ENCODE peak calls at places on chromosomes 4 and X, in six cellular contexts. M, V, T, A, Q and R are unnamed samples.

GRCh38 chrX:128106630-128107029 is 54.4 kb upstream of the ACTRT1 start:
- DNase-seq in M (peak; percentile 8), V (peak; percentile 2), T (no peak), A (no peak), Q (peak; percentile 15), R (peak; percentile 28)

GRCh38 chrX:103100484-103100883 is 7.5 kb upstream of the NXF3 start:
- DNase-seq in M (no peak), V (no peak), T (no peak), A (no peak), Q (no peak), R (no peak)

GRCh38 chr4:91325495-91325894 is 978.3 kb upstream of the GRID2 start:
- DNase-seq in M (no peak), V (peak; percentile 45), T (no peak), A (no peak), Q (no peak), R (no peak)

GRCh38 chrX:148270499-148270898 is 229.9 kb upstream of the AFF2 start:
- DNase-seq in M (no peak), V (no peak), T (no peak), A (no peak), Q (no peak), R (no peak)

GRCh38 chr4:56099378-56099786 is 150.6 kb downstream of the CEP135 start:
- DNase-seq in M (no peak), V (no peak), T (no peak), A (no peak), Q (no peak), R (no peak)

GRCh38 chrX:103361798-103362197 is 5.5 kb downstream of the TCEAL9 start:
- DNase-seq in M (no peak), V (no peak), T (no peak), A (no peak), Q (peak; percentile 3), R (no peak)

GRCh38 chr4:145936142-145937020 is 2.2 kb downstream of the ZNF827 start:
- DNase-seq in M (peak; percentile 57), V (peak; percentile 85), T (peak; percentile 73), A (peak; percentile 81), Q (peak; percentile 45), R (peak; percentile 74)

GRCh38 chrX:47380268-47380667 is 9.9 kb downstream of the ZNF157 start:
- DNase-seq in M (no peak), V (no peak), T (no peak), A (no peak), Q (peak; percentile 46), R (no peak)

GRCh38 chr4:123990310-123990709 is 593.7 kb downstream of the SPRY1 start:
- DNase-seq in M (no peak), V (no peak), T (no peak), A (no peak), Q (no peak), R (no peak)

GRCh38 chr4:121800961-121801714 is at the start of gene EXOSC9:
- DNase-seq in M (peak; percentile 94), V (peak; percentile 93), T (peak; percentile 94), A (peak; percentile 99), Q (peak; percentile 100), R (peak; percentile 92)

GRCh38 chr4:142500966-142501365 is 345.1 kb downstream of the INPP4B start:
- DNase-seq in M (no peak), V (no peak), T (no peak), A (no peak), Q (no peak), R (no peak)

GRCh38 chrX:18377802-18378201 is 23.3 kb upstream of the SCML2 start:
- DNase-seq in M (no peak), V (peak; percentile 21), T (peak; percentile 8), A (peak; percentile 45), Q (peak; percentile 29), R (peak; percentile 53)

GRCh38 chr4:184473515-184474260 is 662 bp downstream of the IRF2 start:
- DNase-seq in M (peak; percentile 39), V (peak; percentile 70), T (peak; percentile 32), A (peak; percentile 67), Q (peak; percentile 55), R (no peak)

GRCh38 chr4:180028682-180029081 is 2214.5 kb upstream of the TENM3 start:
- DNase-seq in M (peak; percentile 38), V (peak; percentile 57), T (peak; percentile 55), A (peak; percentile 65), Q (peak; percentile 68), R (peak; percentile 63)

GRCh38 chr4:102761478-102761790 is 666 bp upstream of the MANBA start:
- DNase-seq in M (peak; percentile 8), V (no peak), T (peak; percentile 2), A (no peak), Q (no peak), R (no peak)

GRCh38 chrX:120794525-120794975 is 81.1 kb downstream of the CT47B1 start:
- DNase-seq in M (no peak), V (no peak), T (no peak), A (no peak), Q (peak; percentile 73), R (no peak)

GRCh38 chr4:41442818-41443217 is 95.1 kb upstream of the LIMCH1 start:
- DNase-seq in M (no peak), V (no peak), T (no peak), A (no peak), Q (no peak), R (no peak)

GRCh38 chr4:146437778-146438177 is 84.0 kb downstream of the SLC10A7 start:
- DNase-seq in M (no peak), V (no peak), T (no peak), A (no peak), Q (peak; percentile 15), R (no peak)

GRCh38 chr4:6201580-6202091 is 1.3 kb upstream of the JAKMIP1 start:
- DNase-seq in M (no peak), V (no peak), T (no peak), A (no peak), Q (no peak), R (no peak)

GRCh38 chrX:135605906-135606305 is 85.4 kb downstream of the INTS6L start:
- DNase-seq in M (no peak), V (no peak), T (no peak), A (no peak), Q (no peak), R (no peak)

GRCh38 chr4:145132521-145133098 is 34.5 kb downstream of the ABCE1 start:
- DNase-seq in M (no peak), V (peak; percentile 18), T (peak; percentile 26), A (no peak), Q (no peak), R (no peak)

GRCh38 chrX:44944894-44945293 is 71.9 kb downstream of the KDM6A start:
- DNase-seq in M (no peak), V (no peak), T (no peak), A (no peak), Q (no peak), R (no peak)

DNA sequence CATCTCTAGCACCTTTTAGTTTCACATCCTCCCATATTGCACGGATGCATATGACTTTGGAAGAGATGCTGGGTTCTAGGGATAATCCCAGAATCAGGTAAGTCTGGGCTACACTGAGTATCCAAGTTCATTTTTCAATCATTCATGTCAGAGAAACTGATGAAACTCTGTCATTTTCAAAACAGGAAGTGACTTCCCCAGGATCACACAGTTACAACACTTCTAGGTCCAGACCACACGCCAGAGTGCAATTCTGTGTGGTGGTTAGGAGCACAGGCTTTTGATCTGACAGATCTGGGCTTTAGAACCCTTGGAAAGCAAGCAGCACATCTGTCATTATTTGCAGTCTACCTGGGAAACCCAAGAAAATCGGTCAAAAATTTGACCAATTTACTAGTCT is 52.1 kb upstream of the CDKN2AIP start:
- DNase-seq in M (no peak), V (no peak), T (no peak), A (no peak), Q (no peak), R (no peak)
- H4K91ac ChIP-seq in M (no peak overlapping the region), V (no peak overlapping the region), T (no peak overlapping the region), A (no peak overlapping the region), Q (no peak overlapping the region), R (no peak overlapping the region)

DNA sequence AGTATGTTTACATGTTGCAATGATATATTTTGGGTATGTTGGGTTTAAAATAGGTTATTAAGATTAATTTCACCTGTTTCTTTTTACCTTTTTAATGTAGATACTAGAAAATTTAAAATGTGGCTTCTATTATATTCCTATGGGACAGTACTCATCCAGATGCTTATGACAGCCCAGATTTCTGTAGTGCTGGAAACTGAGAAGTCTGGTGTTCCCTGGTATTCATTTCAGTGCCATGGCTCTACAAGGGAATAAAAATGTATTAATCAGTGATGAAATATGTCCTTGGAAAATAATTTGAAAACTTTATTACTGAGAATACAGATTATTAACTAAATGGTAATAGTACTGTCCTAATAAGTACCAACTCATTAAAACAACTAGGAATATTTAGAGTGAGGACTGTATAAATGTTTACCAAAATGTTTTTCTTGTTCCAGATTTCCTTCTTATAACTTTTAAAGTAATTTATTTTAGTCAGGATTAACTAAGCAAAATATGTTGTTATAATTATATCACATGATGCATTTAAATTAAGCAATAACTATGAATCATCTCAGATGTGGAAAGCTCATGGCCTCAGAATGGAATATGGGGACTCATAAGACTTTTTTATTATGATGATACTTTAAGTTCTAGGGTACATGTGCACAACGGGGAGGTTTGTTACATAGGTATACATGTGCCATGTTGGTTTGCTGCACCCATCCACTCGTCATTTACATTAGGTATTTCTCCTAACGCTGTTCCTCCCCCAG is 25.3 kb downstream of the ARHGAP24 start:
- DNase-seq in M (no peak), V (no peak), T (no peak), A (no peak), Q (peak; percentile 21), R (no peak)
- H4K91ac ChIP-seq in M (no peak overlapping the region), V (no peak overlapping the region), T (no peak overlapping the region), A (no peak overlapping the region), Q (no peak overlapping the region), R (no peak overlapping the region)

GRCh38 chr4:7514789-7515188 is 80.1 kb upstream of the PSAPL1 start:
- DNase-seq in M (no peak), V (no peak), T (no peak), A (no peak), Q (no peak), R (no peak)

GRCh38 chr4:7512946-7513345 is 78.2 kb upstream of the PSAPL1 start:
- DNase-seq in M (no peak), V (no peak), T (no peak), A (no peak), Q (no peak), R (no peak)

GRCh38 chr4:7513731-7514130 is 79.0 kb upstream of the PSAPL1 start:
- DNase-seq in M (no peak), V (peak; percentile 74), T (peak; percentile 39), A (no peak), Q (no peak), R (no peak)

GRCh38 chr4:7515390-7515902 is 80.7 kb upstream of the PSAPL1 start:
- DNase-seq in M (no peak), V (peak; percentile 16), T (no peak), A (no peak), Q (no peak), R (no peak)

GRCh38 chr4:7514281-7514680 is 79.6 kb upstream of the PSAPL1 start:
- DNase-seq in M (no peak), V (no peak), T (no peak), A (no peak), Q (no peak), R (no peak)
- H4K91ac ChIP-seq in M (no peak overlapping the region), V (no peak overlapping the region), T (no peak overlapping the region), A (no peak overlapping the region), Q (no peak overlapping the region), R (no peak overlapping the region)

GRCh38 chr4:22521240-22521639 is 5.4 kb upstream of the ADGRA3 start:
- DNase-seq in M (no peak), V (no peak), T (no peak), A (no peak), Q (no peak), R (no peak)
- H4K91ac ChIP-seq in M (no peak overlapping the region), V (no peak overlapping the region), T (no peak overlapping the region), A (no peak overlapping the region), Q (no peak overlapping the region), R (no peak overlapping the region)